ENCODE peak calls at places on chromosomes 2 and 18, in four cellular contexts. H, O, C and T are unnamed samples.

GRCh38 chr2:201837391-201837790 is 31.1 kb downstream of the CDK15 start:
- DNase-seq in O (no peak), H (no peak), C (no peak), T (no peak)

GRCh38 chr2:69253893-69254292 is 133.1 kb downstream of the GFPT1 start:
- DNase-seq in C (no peak), O (peak), H (peak), T (peak)

GRCh38 chr2:232545511-232546375 is 4.6 kb downstream of the TIGD1 start:
- DNase-seq in C (no peak), H (no peak), O (no peak), T (no peak)

GRCh38 chr2:96806468-96807126 is 9.5 kb upstream of the CNNM3 start:
- DNase-seq in H (no peak), C (no peak), O (no peak), T (no peak)

GRCh38 chr18:8505036-8505435 is 104.2 kb upstream of the RAB12 start:
- DNase-seq in O (no peak), H (no peak), C (no peak), T (no peak)

GRCh38 chr2:215572341-215572848 is 136.5 kb upstream of the FN1 start:
- DNase-seq in O (no peak), C (no peak), H (no peak), T (no peak)

GRCh38 chr2:76281176-76281841 is 570.6 kb upstream of the GCFC2 start:
- DNase-seq in C (no peak), O (no peak), H (no peak), T (no peak)

GRCh38 chr18:48351216-48352050 is 57.8 kb downstream of the ZBTB7C start:
- DNase-seq in C (no peak), O (no peak), H (no peak), T (no peak)

GRCh38 chr2:27306657-27307544 is 1.3 kb downstream of the UCN start:
- DNase-seq in H (no peak), O (no peak), C (no peak), T (no peak)

GRCh38 chr2:171160630-171161424 is at the start of gene TLK1:
- DNase-seq in C (peak), O (peak), H (peak), T (no peak)

GRCh38 chr18:79600141-79600540 is 79.5 kb upstream of the CTDP1 start:
- DNase-seq in H (no peak), O (no peak), C (no peak), T (no peak)

GRCh38 chr18:12657048-12657848 is 659 bp downstream of the SPIRE1 start:
- DNase-seq in C (no peak), O (peak), H (peak), T (no peak)

GRCh38 chr18:12308386-12309100 is 502 bp downstream of the TUBB6 start:
- DNase-seq in O (peak), H (peak), C (peak), T (no peak)

DNA sequence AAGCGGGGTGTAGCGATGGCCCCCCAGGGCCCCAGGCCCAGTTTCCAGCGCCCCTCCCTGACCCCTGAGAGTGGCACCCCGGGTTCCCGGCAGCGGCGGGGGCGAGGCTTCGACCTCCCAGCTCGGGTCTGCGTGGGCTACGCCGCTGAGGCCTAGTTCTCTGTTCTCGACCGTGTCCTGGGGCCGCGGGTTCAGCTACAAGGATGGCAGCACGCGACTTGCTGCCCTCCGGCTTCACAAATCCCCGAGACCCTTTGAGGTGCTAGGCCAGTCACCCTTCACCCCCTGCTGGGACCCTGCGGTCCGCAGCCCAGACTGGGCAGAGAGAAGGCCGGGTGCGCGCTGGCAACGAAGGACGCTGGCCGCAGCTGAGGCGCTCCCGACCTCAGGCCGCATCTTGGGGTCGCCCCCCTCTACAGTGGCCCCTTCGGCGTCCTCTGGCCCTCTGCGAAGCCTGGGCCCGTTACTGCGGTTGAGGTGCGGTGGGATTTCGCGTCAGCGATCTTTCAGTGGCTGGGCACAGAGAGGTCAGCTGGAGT is 1.2 kb downstream of the OTX1 start:
- DNase-seq in H (no peak), C (no peak), O (no peak), T (no peak)
- H3K4me3 ChIP-seq in H (no peak), C (no peak), O (no peak), T (no peak)

GRCh38 chr2:35871672-35872071 is 483.9 kb upstream of the CRIM1 start:
- DNase-seq in O (no peak), C (no peak), H (no peak), T (no peak)

GRCh38 chr2:35873921-35874320 is 481.7 kb upstream of the CRIM1 start:
- DNase-seq in C (no peak), O (no peak), H (no peak), T (no peak)
- TF ChIP-seq CTCF in C (no peak), O (no peak), H (no peak), T (no peak)

GRCh38 chr2:24886114-24886501 is 33.9 kb downstream of the ADCY3 start:
- DNase-seq in O (no peak), C (no peak), H (no peak), T (no peak)
- H3K4me3 ChIP-seq in O (no peak), C (no peak), H (no peak), T (no peak)

GRCh38 chr2:167411367-167411766 is 523.1 kb downstream of the XIRP2 start:
- DNase-seq in O (no peak), H (no peak), C (no peak), T (no peak)
- TF ChIP-seq CTCF in O (no peak), H (no peak), C (no peak), T (no peak)

GRCh38 chr2:46779447-46779941 is 136.1 kb downstream of the MCFD2 start:
- DNase-seq in C (no peak), O (no peak), H (no peak), T (no peak)
- H3K4me3 ChIP-seq in C (no peak), O (no peak), H (no peak), T (no peak)

GRCh38 chr2:60514886-60515407 is 38.5 kb downstream of the BCL11A start:
- DNase-seq in H (no peak), C (no peak), O (no peak), T (no peak)

GRCh38 chr2:60516826-60517225 is 36.6 kb downstream of the BCL11A start:
- DNase-seq in H (no peak), O (no peak), C (no peak), T (no peak)

GRCh38 chr2:60516383-60516811 is 37.1 kb downstream of the BCL11A start:
- DNase-seq in H (peak), O (peak), C (no peak), T (peak)

GRCh38 chr2:60517441-60517840 is 36.0 kb downstream of the BCL11A start:
- DNase-seq in O (no peak), C (no peak), H (no peak), T (no peak)

GRCh38 chr2:60515751-60516226 is 37.7 kb downstream of the BCL11A start:
- DNase-seq in C (no peak), H (peak), O (peak), T (peak)
- TF ChIP-seq CTCF in C (no peak), H (peak), O (no peak), T (peak)

DNA sequence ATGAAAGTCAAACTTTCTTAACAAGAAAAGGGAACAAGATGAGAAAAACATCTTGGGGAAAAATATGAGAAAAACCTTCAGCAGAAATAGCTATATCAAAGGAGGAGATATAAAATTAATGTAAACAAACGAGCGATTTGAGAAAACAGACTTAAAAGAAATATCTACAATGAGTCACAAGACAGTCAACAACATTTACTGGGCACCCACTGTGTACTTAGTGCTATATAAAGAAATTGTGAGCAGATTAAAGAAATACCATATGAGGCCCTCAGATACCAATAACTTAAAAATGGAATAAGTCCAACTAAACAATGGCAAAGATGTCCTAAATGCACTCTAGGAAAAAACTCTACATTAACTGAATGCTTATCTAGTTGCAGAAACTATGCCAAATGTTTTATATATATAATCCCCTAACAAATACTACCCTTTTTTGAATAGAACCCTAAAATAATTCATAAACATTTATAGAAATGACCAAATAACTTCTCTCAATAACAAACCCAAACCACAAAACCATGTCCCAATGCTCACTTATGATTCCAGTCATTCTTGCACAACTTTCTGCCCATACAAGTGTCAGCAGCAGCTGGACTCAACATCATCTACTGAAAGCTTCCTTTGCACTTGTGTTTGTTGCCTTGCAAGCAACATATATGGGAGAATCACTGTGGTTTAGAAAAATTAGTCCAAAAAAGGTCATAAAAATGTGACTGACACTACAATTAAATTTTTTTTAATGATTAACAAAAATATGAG is 83.5 kb downstream of the COBLL1 start:
- DNase-seq in C (no peak), H (peak), O (peak), T (no peak)
- H3K4me3 ChIP-seq in C (no peak), H (no peak), O (no peak), T (no peak)

DNA sequence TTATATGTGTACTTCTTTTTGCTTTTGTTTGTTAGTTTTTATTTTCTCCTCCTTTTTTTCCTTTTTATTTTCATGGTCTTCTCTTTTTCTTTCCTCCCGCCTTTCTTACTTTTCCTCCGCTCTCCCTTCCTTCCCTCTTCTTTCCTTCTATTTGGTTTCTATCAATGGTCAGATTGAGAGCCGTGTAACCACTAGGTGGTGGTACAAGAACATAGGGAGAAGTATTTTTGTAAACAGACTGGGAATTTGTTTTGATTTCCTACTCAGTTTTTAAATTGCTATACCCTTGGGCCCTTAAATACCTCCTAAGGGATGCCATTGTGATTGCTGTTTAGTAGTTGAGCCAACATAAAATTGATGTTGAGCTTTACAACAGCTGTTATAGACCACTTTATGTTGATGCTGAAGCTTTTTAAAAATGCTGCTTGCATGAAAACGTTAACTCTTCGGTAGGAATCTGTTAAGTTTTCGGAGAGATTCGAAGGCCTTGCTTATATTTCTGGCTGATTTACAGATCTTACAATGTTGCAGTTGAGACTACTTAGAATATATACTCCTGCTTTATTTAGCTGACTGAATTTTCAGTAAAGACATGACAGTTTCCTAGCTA is 124.2 kb downstream of the UBE2E3 start:
- DNase-seq in O (peak), H (peak), C (no peak), T (peak)
- TF ChIP-seq CTCF in O (peak), H (peak), C (peak), T (peak)

DNA sequence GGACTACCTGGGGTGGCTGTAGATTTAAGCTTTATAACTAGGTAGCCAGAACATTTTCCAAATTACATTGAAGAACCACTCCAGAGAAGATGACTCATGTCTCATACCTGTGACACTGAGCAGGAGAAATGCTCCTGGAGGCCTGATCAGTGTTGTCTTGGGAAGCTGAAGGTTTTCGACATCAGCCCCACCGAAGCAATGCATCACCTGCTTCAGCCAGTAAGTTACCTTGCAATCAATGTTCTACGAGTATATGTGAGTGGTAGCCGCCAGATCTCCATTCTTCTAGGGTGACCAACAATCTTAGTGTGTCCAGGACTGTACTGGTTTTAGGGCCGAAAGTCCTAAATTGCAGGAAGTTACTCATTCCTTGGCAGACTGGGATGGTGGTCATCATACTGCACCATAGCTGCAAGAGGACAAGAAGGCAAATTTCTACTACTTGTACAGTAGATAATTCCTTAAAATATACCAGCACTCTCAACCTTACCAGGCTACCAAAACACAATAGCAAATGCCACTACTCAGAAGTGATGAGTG is 109.3 kb upstream of the LINC00305 start:
- DNase-seq in C (no peak), H (no peak), O (no peak), T (no peak)
- H3K4me3 ChIP-seq in C (no peak), H (no peak), O (no peak), T (no peak)

GRCh38 chr2:207142461-207142860 is 23.3 kb downstream of the KLF7 start:
- DNase-seq in H (no peak), O (no peak), C (peak), T (no peak)
- TF ChIP-seq CTCF in H (peak), O (no peak), C (no peak), T (no peak)